ENCODE peak calls at places on chromosome 3, in four cellular contexts. One of them, this sample, is unnamed.

GRCh38 chr3:177824190-177824786 is 627.0 kb upstream of the TBL1XR1 start:
- DNase-seq in H1: no peak
- DNase-seq in A549: peak
- DNase-seq in HepG2: peak
- DNase-seq in this sample: no peak

GRCh38 chr3:151228291-151229125 is 25.5 kb upstream of the GPR171 start:
- DNase-seq in H1: no peak
- DNase-seq in A549: no peak
- DNase-seq in HepG2: peak
- DNase-seq in this sample: no peak

GRCh38 chr3:190701096-190701532 is 161.4 kb downstream of the GMNC start:
- DNase-seq in H1: peak
- DNase-seq in A549: peak
- DNase-seq in HepG2: peak
- DNase-seq in this sample: no peak

GRCh38 chr3:15280853-15281532 is 51.4 kb downstream of the SH3BP5 start:
- DNase-seq in H1: no peak
- DNase-seq in A549: no peak
- DNase-seq in HepG2: peak
- DNase-seq in this sample: no peak

GRCh38 chr3:136606990-136607389 is 145.2 kb downstream of the STAG1 start:
- DNase-seq in H1: no peak
- DNase-seq in A549: no peak
- DNase-seq in HepG2: no peak
- DNase-seq in this sample: no peak

GRCh38 chr3:63933459-63933858 is 21.3 kb upstream of the SCAANT1 start:
- DNase-seq in H1: no peak
- DNase-seq in A549: no peak
- DNase-seq in HepG2: no peak
- DNase-seq in this sample: no peak

GRCh38 chr3:127387556-127388153 is 99.8 kb upstream of the PRR20G start:
- DNase-seq in H1: no peak
- DNase-seq in A549: no peak
- DNase-seq in HepG2: no peak
- DNase-seq in this sample: no peak

GRCh38 chr3:29642393-29643033 is 361.6 kb downstream of the RBMS3 start:
- DNase-seq in H1: no peak
- DNase-seq in A549: no peak
- DNase-seq in HepG2: no peak
- DNase-seq in this sample: no peak

GRCh38 chr3:48851407-48851806 is 3.7 kb upstream of the PRKAR2A start:
- DNase-seq in H1: no peak
- DNase-seq in A549: no peak
- DNase-seq in HepG2: no peak
- DNase-seq in this sample: no peak

GRCh38 chr3:173893066-173893465 is 495.5 kb downstream of the NLGN1 start:
- DNase-seq in H1: no peak
- DNase-seq in A549: no peak
- DNase-seq in HepG2: no peak
- DNase-seq in this sample: no peak

GRCh38 chr3:189144645-189145044 is 27.1 kb upstream of the TPRG1 start:
- DNase-seq in H1: no peak
- DNase-seq in A549: no peak
- DNase-seq in HepG2: no peak
- DNase-seq in this sample: no peak

GRCh38 chr3:125386811-125387210 is 11.7 kb upstream of the ZNF148 start:
- DNase-seq in H1: no peak
- DNase-seq in A549: no peak
- DNase-seq in HepG2: no peak
- DNase-seq in this sample: no peak

GRCh38 chr3:39548282-39548681 is 80.8 kb downstream of the MOBP start:
- DNase-seq in H1: no peak
- DNase-seq in A549: no peak
- DNase-seq in HepG2: no peak
- DNase-seq in this sample: no peak
- TF ChIP-seq PHF8 in H1: no peak
- TF ChIP-seq PHF8 in A549: no peak
- TF ChIP-seq PHF8 in HepG2: no peak
- TF ChIP-seq PHF8 in this sample: no peak

DNA sequence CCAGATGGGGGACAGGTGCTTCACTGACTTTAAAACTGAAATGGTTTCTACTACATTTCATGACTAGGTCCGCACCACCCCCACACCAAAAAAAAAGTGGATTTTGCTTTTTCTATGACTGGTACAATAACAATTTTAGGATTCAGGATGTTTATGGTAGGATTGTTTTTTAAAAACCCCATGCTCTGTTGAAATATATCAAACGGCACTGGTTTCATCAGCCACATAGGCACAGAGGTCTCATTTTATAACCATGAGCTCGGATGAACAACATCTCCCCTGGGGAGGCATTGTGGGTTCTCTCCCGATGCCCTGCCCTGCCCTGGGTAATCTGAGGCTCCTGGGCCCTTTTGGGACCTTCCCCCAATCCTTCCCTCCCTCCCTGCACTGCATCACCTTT is 202.7 kb upstream of the KBTBD8 start:
- DNase-seq in H1: no peak
- DNase-seq in A549: no peak
- DNase-seq in HepG2: no peak
- DNase-seq in this sample: no peak
- TF ChIP-seq POLR2A in H1: no peak
- TF ChIP-seq POLR2A in A549: no peak
- TF ChIP-seq POLR2A in HepG2: no peak
- TF ChIP-seq POLR2A in this sample: no peak

DNA sequence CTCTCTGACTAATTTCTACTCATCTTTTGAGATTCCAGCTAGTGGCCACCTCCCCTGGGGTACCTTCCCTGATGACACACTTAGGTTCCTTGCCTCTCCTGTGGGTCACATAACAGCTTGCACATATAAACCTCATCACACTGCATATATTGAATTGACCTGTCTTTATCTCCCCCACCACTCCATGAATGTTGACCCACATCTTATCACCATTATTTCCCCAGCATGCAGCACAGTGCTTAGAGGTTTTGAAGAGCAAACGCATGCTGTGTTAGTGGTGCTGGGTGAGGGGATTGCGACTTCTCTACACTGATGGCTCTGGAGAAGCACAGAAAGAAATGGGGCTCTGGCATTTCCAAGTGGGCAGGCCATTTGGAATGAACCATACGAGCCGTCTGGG is 333.3 kb upstream of the TRIM42 start:
- DNase-seq in H1: no peak
- DNase-seq in A549: no peak
- DNase-seq in HepG2: no peak
- DNase-seq in this sample: no peak
- TF ChIP-seq PHF8 in H1: no peak
- TF ChIP-seq PHF8 in A549: no peak
- TF ChIP-seq PHF8 in HepG2: no peak
- TF ChIP-seq PHF8 in this sample: no peak

DNA sequence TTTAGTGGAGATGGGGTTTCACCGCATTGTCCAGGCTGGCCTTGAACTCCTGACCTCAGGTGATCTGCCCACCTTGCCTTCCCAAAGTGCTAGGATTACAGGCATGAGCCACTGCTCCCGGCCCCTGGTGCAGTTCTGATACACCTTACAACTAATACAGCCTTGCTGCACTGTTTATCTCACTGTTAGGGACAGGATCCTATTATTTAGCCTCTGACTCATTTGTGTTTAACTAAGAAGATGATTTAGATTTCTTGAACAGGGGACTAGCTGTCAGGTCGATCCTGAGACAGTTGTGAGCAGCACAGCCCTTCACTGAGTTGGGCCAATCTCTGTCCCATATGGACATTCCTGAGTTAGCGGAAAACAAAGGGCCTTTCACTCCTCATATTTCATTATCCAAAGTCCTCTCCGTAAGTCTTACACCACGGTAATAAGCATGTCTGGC is 19.2 kb downstream of the GYG1 start:
- DNase-seq in H1: no peak
- DNase-seq in A549: no peak
- DNase-seq in HepG2: peak
- DNase-seq in this sample: no peak
- TF ChIP-seq POLR2A in H1: no peak
- TF ChIP-seq POLR2A in A549: no peak
- TF ChIP-seq POLR2A in HepG2: no peak
- TF ChIP-seq POLR2A in this sample: no peak

GRCh38 chr3:168116279-168116678 is 20.6 kb upstream of the GOLIM4 start:
- DNase-seq in H1: no peak
- DNase-seq in A549: no peak
- DNase-seq in HepG2: no peak
- DNase-seq in this sample: peak
- TF ChIP-seq PHF8 in H1: no peak
- TF ChIP-seq PHF8 in A549: no peak
- TF ChIP-seq PHF8 in HepG2: no peak
- TF ChIP-seq PHF8 in this sample: no peak

This sample was measured in K562.